ENCODE peak calls at places on chromosomes 13 and 19, in four cellular contexts. D is HCT116, A is SK-N-SH, O is K562. Q is an unnamed sample.

GRCh38 chr13:32426981-32427851 is 714 bp downstream of the N4BP2L1 start:
- DNase-seq in A (peak), O (no peak), D (no peak), Q (no peak)

GRCh38 chr13:33188093-33188882 is 97.3 kb downstream of the STARD13 start:
- DNase-seq in D (no peak), O (no peak), A (no peak), Q (no peak)

GRCh38 chr19:39335168-39335567 is 675 bp downstream of the GMFG start:
- DNase-seq in A (peak), D (no peak), O (peak), Q (no peak)

GRCh38 chr19:30476997-30477396 is 104.8 kb downstream of the ZNF536 start:
- DNase-seq in A (no peak), D (no peak), O (no peak), Q (no peak)

GRCh38 chr19:9709305-9709704 is 34.4 kb upstream of the ZNF562 start:
- DNase-seq in A (no peak), D (no peak), O (no peak), Q (no peak)

GRCh38 chr13:92849381-92849780 is 377.2 kb upstream of the GPC6 start:
- DNase-seq in O (no peak), D (no peak), A (no peak), Q (no peak)

GRCh38 chr13:45511310-45512147 is 46.8 kb downstream of the COG3 start:
- DNase-seq in O (peak), A (peak), D (peak), Q (peak)

GRCh38 chr19:15488489-15489226 is 9.4 kb upstream of the PGLYRP2 start:
- DNase-seq in A (no peak), O (no peak), D (no peak), Q (no peak)

GRCh38 chr19:710767-711166 is 2.0 kb downstream of the PALM start:
- DNase-seq in D (no peak), O (no peak), A (no peak), Q (no peak)

GRCh38 chr19:31518626-31519025 is 169.4 kb upstream of the TSHZ3 start:
- DNase-seq in A (no peak), O (no peak), D (no peak), Q (no peak)
- TF ChIP-seq SIN3A in A (no peak), O (no peak), D (no peak), Q (no peak)

DNA sequence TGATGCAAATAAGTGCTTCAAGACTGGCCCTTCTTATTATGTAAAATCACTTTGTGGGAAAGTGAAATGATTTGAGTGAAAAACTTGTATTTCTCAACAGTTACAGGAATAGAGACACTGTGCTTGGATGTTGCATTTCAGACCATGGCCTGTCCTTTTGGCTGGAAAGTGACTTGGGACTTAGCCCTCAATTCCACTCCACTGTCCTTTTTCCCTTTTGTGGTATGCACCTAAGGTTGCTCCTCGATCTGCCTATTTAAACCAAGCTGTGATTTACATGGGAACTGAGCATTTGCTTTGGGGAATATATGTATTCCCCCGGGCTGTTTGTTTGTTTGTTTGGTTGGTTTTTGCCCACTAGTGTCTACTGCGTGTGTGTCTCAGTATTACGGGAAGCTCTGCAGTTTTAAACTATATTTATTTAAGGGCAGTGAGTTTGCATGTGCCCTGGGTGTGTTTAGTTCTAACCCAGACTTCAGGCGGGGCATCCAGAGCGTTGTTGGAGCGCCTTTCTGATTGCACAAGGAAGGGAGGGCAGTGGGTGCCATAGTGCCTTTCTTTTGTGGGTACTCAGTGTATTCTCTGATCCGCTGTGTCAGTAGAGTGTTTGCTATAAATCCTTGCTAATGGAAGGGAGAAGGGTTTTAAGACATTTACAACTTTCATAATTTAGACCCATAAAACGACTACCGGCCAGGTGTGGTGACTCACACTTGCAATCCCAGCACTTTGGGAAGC is 18.2 kb upstream of the RNF113B start:
- DNase-seq in A (no peak), O (no peak), D (no peak), Q (no peak)
- TF ChIP-seq REST in A (no peak), O (no peak), D (no peak), Q (no peak)

DNA sequence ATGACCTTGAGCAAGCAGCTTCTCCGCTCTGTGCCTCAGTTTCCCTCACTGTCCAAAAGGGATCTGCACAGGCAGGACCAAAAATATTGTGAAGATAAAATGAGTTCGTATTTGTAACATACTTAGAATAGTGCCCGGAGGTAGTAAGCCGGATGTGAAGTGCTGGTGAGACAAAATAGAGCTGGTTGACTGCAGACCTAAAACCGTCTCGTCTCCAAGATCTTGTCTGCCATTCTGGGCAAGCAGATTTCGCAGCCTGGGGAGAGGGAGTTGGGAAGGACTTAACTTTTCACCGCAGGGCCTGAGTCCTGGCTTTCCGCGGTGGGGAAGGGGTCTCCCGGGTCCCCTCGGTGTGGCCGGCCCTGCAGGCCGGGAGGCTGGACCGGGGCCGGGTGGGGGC is 8.2 kb upstream of the BBC3 start:
- DNase-seq in O (no peak), A (no peak), D (no peak), Q (no peak)
- H3K4me3 ChIP-seq in O (no peak), A (peak), D (no peak), Q (peak)

GRCh38 chr19:32178841-32179410 is 166.5 kb upstream of the ZNF507 start:
- DNase-seq in A (no peak), O (no peak), D (no peak), Q (no peak)
- TF ChIP-seq SIN3A in A (no peak), O (no peak), D (no peak), Q (no peak)

GRCh38 chr13:57632276-57633140 is 964 bp downstream of the PCDH17 start:
- DNase-seq in O (no peak), D (no peak), A (peak), Q (no peak)
- TF ChIP-seq REST in O (no peak), D (no peak), A (no peak), Q (no peak)

GRCh38 chr13:110302986-110303385 is 4.0 kb downstream of the COL4A1 start:
- DNase-seq in O (no peak), D (no peak), A (no peak), Q (no peak)

GRCh38 chr13:110305001-110305400 is 2.0 kb downstream of the COL4A1 start:
- DNase-seq in D (no peak), O (no peak), A (peak), Q (no peak)

GRCh38 chr13:110305544-110305943 is 1.4 kb downstream of the COL4A1 start:
- DNase-seq in D (no peak), O (no peak), A (no peak), Q (no peak)

GRCh38 chr13:110303644-110304043 is 3.3 kb downstream of the COL4A1 start:
- DNase-seq in D (no peak), O (no peak), A (no peak), Q (no peak)

DNA sequence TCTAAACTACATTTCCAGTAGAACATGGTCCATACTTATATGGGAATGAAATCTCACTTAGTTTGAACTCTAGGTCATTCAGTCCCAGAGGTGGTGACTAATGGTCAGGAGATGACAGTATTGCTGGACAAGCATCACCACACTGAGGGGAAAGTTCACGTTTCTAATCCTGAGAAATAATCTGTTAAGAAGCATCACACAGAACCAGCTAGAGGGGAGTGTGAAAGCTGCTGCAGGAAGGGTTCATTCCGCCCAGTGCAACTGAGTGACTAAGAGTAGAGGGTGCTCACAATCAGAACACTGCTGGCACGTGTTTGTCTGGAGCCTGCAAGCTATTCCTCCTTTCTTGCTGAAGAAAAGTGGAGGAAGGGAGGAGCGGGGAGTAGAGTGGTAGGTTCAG is 2.7 kb downstream of the COL4A1 start:
- DNase-seq in D (no peak), O (no peak), A (no peak), Q (no peak)
- H3K4me3 ChIP-seq in D (no peak), O (no peak), A (no peak), Q (no peak)

GRCh38 chr19:13600091-13600490 is 93.8 kb upstream of the CACNA1A start:
- DNase-seq in D (no peak), O (no peak), A (no peak), Q (no peak)
- TF ChIP-seq SIN3A in D (no peak), O (no peak), A (no peak), Q (no peak)

Q was measured in Panc1.